ENCODE peak calls at places on chromosomes 5 and 9, in six cellular contexts. R is endothelial cell of umbilical vein, N is kidney, U is fibroblast of pulmonary artery, S is astrocyte of the spinal cord, I is WERI-Rb-1. C is an unnamed sample.

GRCh38 chr5:39447968-39448367 is 23.2 kb upstream of the DAB2 start:
- DNase-seq in R (peak), N (no peak), U (no peak), S (peak), I (no peak), C (no peak)

GRCh38 chr9:89821081-89821480 is 216.3 kb downstream of the GADD45G start:
- DNase-seq in R (no peak), N (no peak), U (no peak), S (no peak), I (no peak), C (no peak)

GRCh38 chr9:98552306-98552705 is 156.4 kb downstream of the GABBR2 start:
- DNase-seq in R (peak), N (no peak), U (no peak), S (no peak), I (no peak), C (no peak)

GRCh38 chr5:119049824-119050449 is 20.9 kb upstream of the DMXL1 start:
- DNase-seq in R (no peak), N (no peak), U (peak), S (peak), I (no peak), C (peak)

GRCh38 chr5:6728011-6728794 is 15.0 kb downstream of the TENT4A start:
- DNase-seq in R (no peak), N (no peak), U (no peak), S (no peak), I (no peak), C (no peak)

GRCh38 chr9:35937227-35937626 is 20.7 kb downstream of the OR2S2 start:
- DNase-seq in R (no peak), N (no peak), U (peak), S (no peak), I (no peak), C (peak)

GRCh38 chr5:157778121-157778805 is 34.8 kb downstream of the LSM11 start:
- DNase-seq in R (peak), N (no peak), U (peak), S (peak), I (no peak), C (peak)

GRCh38 chr5:4862500-4862899 is 277.6 kb upstream of the ADAMTS16 start:
- DNase-seq in R (peak), N (no peak), U (peak), S (peak), I (no peak), C (peak)

GRCh38 chr5:72108200-72109050 is 1.1 kb downstream of the MAP1B start:
- DNase-seq in R (peak), N (peak), U (peak), S (peak), I (peak), C (peak)

GRCh38 chr5:56006600-56006999 is 11.8 kb upstream of the IL6ST start:
- DNase-seq in R (no peak), N (no peak), U (no peak), S (no peak), I (no peak), C (no peak)

GRCh38 chr5:174798411-174798930 is 74.1 kb downstream of the MSX2 start:
- DNase-seq in R (no peak), N (no peak), U (no peak), S (no peak), I (no peak), C (no peak)

GRCh38 chr5:34655354-34655991 is 655 bp upstream of the RAI14 start:
- DNase-seq in R (peak), N (peak), U (peak), S (peak), I (peak), C (peak)

GRCh38 chr5:27353540-27353939 is 315.2 kb upstream of the CDH9 start:
- DNase-seq in R (no peak), N (no peak), U (no peak), S (no peak), I (no peak), C (no peak)

GRCh38 chr9:86730165-86730928 is 217.0 kb downstream of the GAS1 start:
- DNase-seq in R (no peak), N (no peak), U (no peak), S (no peak), I (no peak), C (no peak)

GRCh38 chr5:109805472-109805871 is 115.7 kb downstream of the MAN2A1 start:
- DNase-seq in R (no peak), N (no peak), U (no peak), S (no peak), I (no peak), C (no peak)

GRCh38 chr5:160835818-160836528 is 16.0 kb downstream of the ATP10B start:
- DNase-seq in R (no peak), N (no peak), U (no peak), S (no peak), I (no peak), C (no peak)

DNA sequence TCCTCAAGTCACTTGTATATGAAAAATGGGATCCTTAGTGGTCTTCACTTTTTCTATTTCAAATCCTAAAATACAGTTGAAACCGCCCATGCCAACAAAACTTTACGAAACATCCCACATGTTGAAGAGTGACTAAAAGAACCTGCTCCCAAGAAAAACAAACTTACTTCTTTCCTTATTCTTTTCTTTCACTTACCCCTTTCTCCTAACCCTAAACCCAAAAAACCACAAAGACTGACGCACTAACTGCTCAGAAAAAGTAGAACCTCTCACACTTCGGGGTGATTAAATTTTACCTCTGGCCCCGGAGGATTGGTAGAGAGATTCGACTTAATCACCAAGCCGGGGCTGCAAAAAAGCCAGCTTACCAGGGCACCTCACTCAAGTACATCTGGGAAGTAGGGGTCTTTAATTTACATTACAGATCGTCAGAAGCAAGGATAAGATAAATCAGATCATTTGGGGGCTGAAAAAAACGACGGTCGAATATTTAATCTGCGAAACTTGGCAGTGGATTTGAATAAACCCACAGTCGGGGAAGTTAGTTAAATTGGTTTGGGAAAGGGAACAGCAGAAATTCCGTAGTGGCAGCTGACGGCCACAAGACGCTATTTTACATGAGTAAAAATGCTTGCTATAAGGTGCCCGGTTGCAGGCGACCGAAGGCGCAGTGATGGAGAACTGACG is 1.3 kb downstream of the CDO1 start:
- DNase-seq in R (peak), N (no peak), U (no peak), S (peak), I (no peak), C (no peak)
- TF ChIP-seq CTCF in R (no peak), N (no peak), U (no peak), S (no peak), I (no peak), C (no peak)

GRCh38 chr9:129490583-129491485 is 130.1 kb downstream of the C9orf50 start:
- DNase-seq in R (no peak), N (no peak), U (no peak), S (no peak), I (no peak), C (no peak)
- H3K4me3 ChIP-seq in R (no peak), N (peak), U (peak), S (no peak), I (no peak), C (peak)

GRCh38 chr5:142000709-142001484 is 11.9 kb downstream of the GNPDA1 start:
- DNase-seq in R (peak), N (no peak), U (peak), S (peak), I (peak), C (no peak)
- TF ChIP-seq CTCF in R (peak), N (peak), U (peak), S (peak), I (peak), C (peak)

DNA sequence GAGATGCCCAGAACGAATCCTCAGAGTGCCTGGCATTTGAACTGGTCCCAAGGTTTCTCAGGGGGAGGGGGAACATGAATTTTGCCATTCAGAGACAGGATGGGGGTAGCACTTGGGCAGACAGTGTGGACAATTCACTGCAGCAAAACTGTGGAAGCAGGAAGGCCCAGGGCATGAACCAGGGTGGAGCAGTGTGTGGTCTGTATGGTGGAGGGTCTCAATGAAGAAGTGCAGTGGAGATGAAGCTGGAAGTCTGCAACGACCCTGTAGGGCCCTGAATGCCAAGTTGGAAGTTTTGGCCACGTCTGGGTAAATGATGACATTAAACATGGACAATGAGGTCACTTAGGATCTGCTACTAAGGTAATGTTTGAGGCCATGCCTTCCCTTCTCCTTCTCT is 273.9 kb downstream of the CDK5RAP2 start:
- DNase-seq in R (no peak), N (no peak), U (no peak), S (no peak), I (no peak), C (no peak)
- H3K4me3 ChIP-seq in R (no peak), N (no peak), U (no peak), S (no peak), I (no peak), C (no peak)

C was measured in AG10803.